ENCODE peak calls at places on chromosomes 1 and 21, in six cellular contexts. E is Calu3, X is PC-9, C is lung microvascular endothelial cell, H is HFF-Myc, O is M059J. R is an unnamed sample.

GRCh38 chr1:3017440-3018050 is 3.7 kb upstream of the ACTRT2 start:
- DNase-seq in X (no peak), C (no peak), E (no peak), H (no peak), O (peak; percentile 8), R (no peak)

GRCh38 chr1:40311692-40312091 is 5.4 kb downstream of the COL9A2 start:
- DNase-seq in C (no peak), X (no peak), E (no peak), H (no peak), O (no peak), R (no peak)

GRCh38 chr1:111214884-111215283 is 12.6 kb upstream of the CHI3L2 start:
- DNase-seq in H (no peak), C (no peak), X (no peak), E (no peak), O (no peak), R (no peak)

GRCh38 chr1:92538413-92539061 is 51.8 kb upstream of the GFI1 start:
- DNase-seq in O (peak; percentile 69), H (no peak), X (no peak), C (no peak), E (no peak), R (no peak)

GRCh38 chr1:116950497-116951174 is 40.9 kb downstream of the PTGFRN start:
- DNase-seq in X (no peak), C (no peak), E (no peak), H (no peak), O (no peak), R (no peak)

GRCh38 chr1:966603-967295 is 467 bp downstream of the PLEKHN1 start:
- DNase-seq in H (no peak), E (peak; percentile 70), X (peak; percentile 70), C (peak; percentile 54), O (peak; percentile 83), R (no peak)

GRCh38 chr1:149888999-149889289 is 10.4 kb upstream of the BOLA1 start:
- DNase-seq in C (peak; percentile 37), O (peak; percentile 80), X (no peak), H (no peak), E (peak; percentile 14), R (no peak)

GRCh38 chr1:169795687-169796086 is 980 bp upstream of the METTL18 start:
- DNase-seq in O (peak; percentile 13), H (no peak), C (no peak), X (no peak), E (no peak), R (no peak)

GRCh38 chr1:176444286-176444685 is 18.7 kb upstream of the PAPPA2 start:
- DNase-seq in X (no peak), H (no peak), E (no peak), O (no peak), C (no peak), R (no peak)

GRCh38 chr1:229572286-229572685 is 13.8 kb upstream of the ABCB10 start:
- DNase-seq in O (no peak), C (no peak), H (no peak), X (peak; percentile 80), E (no peak), R (no peak)

GRCh38 chr21:41593784-41594138 is 85.8 kb upstream of the TMPRSS2 start:
- DNase-seq in O (no peak), X (no peak), C (no peak), H (no peak), E (no peak), R (no peak)

GRCh38 chr1:48677306-48678287 is 99.1 kb downstream of the BEND5 start:
- DNase-seq in H (peak; percentile 3), C (peak; percentile 74), O (peak; percentile 57), E (peak; percentile 80), X (peak; percentile 46), R (no peak)

GRCh38 chr1:178399177-178399728 is 97.5 kb downstream of the CLEC20A start:
- DNase-seq in H (no peak), C (no peak), O (no peak), X (peak; percentile 40), E (peak; percentile 62), R (no peak)

GRCh38 chr1:25556791-25557476 is 13.5 kb downstream of the LDLRAP1 start:
- DNase-seq in O (peak; percentile 74), C (no peak), E (peak; percentile 52), X (peak; percentile 59), H (no peak), R (no peak)

GRCh38 chr1:205261946-205262668 is 34.4 kb downstream of the TMCC2 start:
- DNase-seq in H (no peak), C (no peak), E (no peak), X (no peak), O (peak; percentile 55), R (no peak)

GRCh38 chr1:224180783-224181452 is 2.1 kb upstream of the DEGS1 start:
- DNase-seq in C (no peak), H (no peak), O (no peak), E (no peak), X (no peak), R (no peak)

GRCh38 chr1:79004916-79005315 is 1.6 kb downstream of the ADGRL4 start:
- DNase-seq in X (no peak), E (no peak), O (no peak), H (no peak), C (peak; percentile 79), R (no peak)

GRCh38 chr1:181061891-181062777 is 26.4 kb upstream of the IER5 start:
- DNase-seq in X (no peak), O (no peak), E (no peak), C (no peak), H (no peak), R (no peak)

GRCh38 chr1:82778612-82779011 is 977.9 kb downstream of the ADGRL2 start:
- DNase-seq in H (no peak), C (no peak), E (no peak), O (peak; percentile 34), X (no peak), R (no peak)

GRCh38 chr1:63991685-63992084 is 211.7 kb upstream of the UBE2U start:
- DNase-seq in X (no peak), E (no peak), H (no peak), C (no peak), O (no peak), R (no peak)

GRCh38 chr21:35476616-35477395 is 427.7 kb upstream of the RUNX1 start:
- DNase-seq in E (no peak), H (peak; percentile 44), C (no peak), X (no peak), O (peak; percentile 85), R (no peak)

GRCh38 chr1:91073299-91073698 is 51.5 kb upstream of the ZNF644 start:
- DNase-seq in O (no peak), X (no peak), H (no peak), C (no peak), E (no peak), R (no peak)

GRCh38 chr1:228314315-228314657 is 92.3 kb downstream of the TRIM11 start:
- DNase-seq in E (no peak), C (no peak), O (no peak), X (no peak), H (no peak), R (no peak)